ENCODE peak calls at places on chromosome 9, in ten cellular contexts. P is amniotic stem cell; E is mesendoderm; D is kidney tubule cell; M is WTC11; K is stimulated activated CD4-positive, alpha-beta T cell treated with anti-CD3 and anti-CD28 coated beads, Interleukin-15, amount 100 ng/mL, for 1 hour; X is ecto neural progenitor cell; A is retina; G is AG10803; Q is GM13976. U is an unnamed sample.

GRCh38 chr9:69083321-69083720 is 47.8 kb downstream of the FXN start:
- DNase-seq in A (no peak), X (no peak), G (no peak), D (no peak), M (no peak), K (no peak), E (no peak), P (no peak), Q (no peak), U (no peak)

GRCh38 chr9:77386187-77386586 is 208.9 kb downstream of the VPS13A start:
- DNase-seq in A (no peak), D (no peak), E (peak), K (no peak), G (peak), P (no peak), M (no peak), Q (no peak), X (no peak), U (no peak)

GRCh38 chr9:128382261-128382660 is 11.1 kb downstream of the URM1 start:
- DNase-seq in P (no peak), Q (no peak), X (no peak), G (no peak), A (no peak), K (no peak), M (no peak), D (no peak), E (no peak), U (no peak)

GRCh38 chr9:70475211-70475610 is 60.8 kb upstream of the KLF9 start:
- DNase-seq in X (no peak), P (no peak), E (no peak), A (no peak), M (no peak), K (no peak), G (peak), D (peak), Q (no peak), U (no peak)

GRCh38 chr9:38010918-38011704 is 57.9 kb downstream of the SHB start:
- DNase-seq in D (peak), M (no peak), G (no peak), X (no peak), A (no peak), Q (no peak), K (no peak), P (no peak), E (no peak), U (no peak)

GRCh38 chr9:92043002-92043401 is 72.2 kb downstream of the SPTLC1 start:
- DNase-seq in K (no peak), X (no peak), E (no peak), G (no peak), Q (no peak), M (no peak), D (no peak), P (no peak), A (no peak), U (no peak)

GRCh38 chr9:108412755-108413154 is 443.0 kb downstream of the ACTL7B start:
- DNase-seq in D (peak), G (no peak), P (no peak), Q (no peak), X (no peak), K (no peak), E (peak), A (no peak), M (peak), U (peak)

GRCh38 chr9:122337561-122337939 is 33.3 kb upstream of the PTGS1 start:
- DNase-seq in K (no peak), X (no peak), D (no peak), A (peak), M (no peak), G (no peak), Q (no peak), E (no peak), P (no peak), U (no peak)

GRCh38 chr9:77417570-77417969 is 230.6 kb downstream of the GNA14 start:
- DNase-seq in M (no peak), D (peak), K (no peak), Q (no peak), A (no peak), E (peak), P (no peak), G (peak), X (no peak), U (no peak)

GRCh38 chr9:115400801-115401200 is 282.8 kb upstream of the TNC start:
- DNase-seq in A (peak), G (peak), M (no peak), Q (no peak), E (no peak), X (no peak), K (no peak), P (no peak), D (peak), U (no peak)

GRCh38 chr9:113649054-113649453 is 185.5 kb downstream of the RGS3 start:
- DNase-seq in P (no peak), M (no peak), G (peak), Q (no peak), E (no peak), X (peak), D (no peak), K (no peak), A (no peak), U (no peak)

GRCh38 chr9:128921881-128922763 is 1.3 kb downstream of the PHYHD1 start:
- DNase-seq in K (no peak), E (peak), A (peak), G (peak), M (peak), D (peak), X (peak), P (no peak), Q (no peak), U (peak)

GRCh38 chr9:87711857-87712800 is 13.8 kb upstream of the CTSL start:
- DNase-seq in A (no peak), M (no peak), Q (no peak), G (peak), D (peak), P (peak), K (no peak), E (peak), X (no peak), U (no peak)

GRCh38 chr9:131289301-131290038 is at the start of gene PLPP7:
- DNase-seq in M (peak), P (no peak), X (peak), E (peak), G (peak), Q (peak), A (peak), D (peak), K (no peak), U (peak)

GRCh38 chr9:101487443-101487855 is 46.2 kb upstream of the RNF20 start:
- DNase-seq in D (no peak), K (no peak), G (no peak), X (no peak), P (no peak), M (no peak), Q (no peak), A (no peak), E (no peak), U (no peak)

GRCh38 chr9:117929873-117930272 is 225.7 kb downstream of the TLR4 start:
- DNase-seq in D (peak), X (no peak), K (no peak), P (no peak), Q (no peak), A (no peak), M (no peak), E (no peak), G (no peak), U (no peak)

GRCh38 chr9:36258989-36259315 is 704 bp upstream of the GNE start:
- DNase-seq in E (no peak), D (peak), X (no peak), A (no peak), Q (no peak), G (peak), P (no peak), K (no peak), M (no peak), U (no peak)

GRCh38 chr9:34578241-34579096 is 11.1 kb downstream of the CNTFR start:
- DNase-seq in D (peak), P (no peak), K (no peak), G (peak), Q (no peak), E (peak), A (peak), M (peak), X (peak), U (no peak)

GRCh38 chr9:106843361-106843760 is 19.6 kb upstream of the ZNF462 start:
- DNase-seq in G (no peak), K (no peak), A (no peak), Q (no peak), E (no peak), M (no peak), X (no peak), P (no peak), D (no peak), U (no peak)

GRCh38 chr9:19310246-19310645 is 69.8 kb downstream of the RPS6 start:
- DNase-seq in E (no peak), K (no peak), X (no peak), A (no peak), M (no peak), D (no peak), G (no peak), Q (no peak), P (no peak), U (no peak)

GRCh38 chr9:121876658-121877271 is 216.3 kb downstream of the TTLL11 start:
- DNase-seq in X (no peak), G (peak), K (no peak), Q (no peak), P (peak), D (peak), A (no peak), E (no peak), M (no peak), U (no peak)

GRCh38 chr9:13444696-13445095 is 165.2 kb upstream of the MPDZ start:
- DNase-seq in P (no peak), X (no peak), K (no peak), M (no peak), Q (no peak), E (no peak), G (no peak), D (no peak), A (no peak), U (no peak)

GRCh38 chr9:112042244-112042638 is 132.9 kb downstream of the SUSD1 start:
- DNase-seq in G (no peak), K (no peak), E (no peak), A (no peak), P (no peak), Q (no peak), D (peak), M (no peak), X (no peak), U (no peak)

GRCh38 chr9:130128782-130129424 is 43.3 kb upstream of the NCS1 start:
- DNase-seq in G (peak), Q (peak), X (no peak), A (no peak), M (no peak), E (no peak), K (peak), P (peak), D (peak), U (no peak)

GRCh38 chr9:127344373-127344995 is 52.5 kb upstream of the SLC2A8 start:
- DNase-seq in M (no peak), K (no peak), G (peak), P (no peak), X (no peak), E (peak), Q (no peak), D (peak), A (no peak), U (no peak)

GRCh38 chr9:133050781-133051180 is 11.0 kb upstream of the CEL start:
- DNase-seq in E (no peak), D (no peak), Q (no peak), G (no peak), M (no peak), P (no peak), X (no peak), A (no peak), K (no peak), U (no peak)

GRCh38 chr9:129737479-129738269 is 15.2 kb downstream of the PTGES start:
- DNase-seq in Q (peak), G (peak), K (peak), A (peak), D (peak), E (peak), P (peak), X (peak), M (peak), U (peak)

GRCh38 chr9:8883313-8883712 is 1083.7 kb upstream of the DMAC1 start:
- DNase-seq in E (no peak), G (no peak), P (no peak), X (no peak), M (no peak), A (no peak), K (no peak), Q (no peak), D (no peak), U (no peak)

GRCh38 chr9:23492126-23493002 is 333.7 kb downstream of the ELAVL2 start:
- DNase-seq in X (no peak), G (peak), Q (no peak), M (no peak), P (peak), D (peak), K (no peak), E (peak), A (peak), U (peak)

U was measured in NT2/D1.